ENCODE peak calls at places on chromosomes 6 and 20, in five cellular contexts. W is activated CD4-positive, alpha-beta T cell treated with anti-CD3 and anti-CD28 coated beads, Interleukin-2, amount 50 U/mL, for 1 hour; G is colonic mucosa; J is neural crest cell; E is neuronal stem cell. K is an unnamed sample.

GRCh38 chr6:125773387-125774341 is 17.1 kb upstream of the NCOA7 start:
- DNase-seq in W (no peak), G (no peak), J (no peak), E (no peak), K (no peak)

GRCh38 chr20:31637660-31638059 is at the start of gene COX4I2:
- DNase-seq in W (no peak), G (no peak), J (no peak), E (no peak), K (no peak)

GRCh38 chr6:158625881-158626305 is 18.6 kb downstream of the DYNLT1 start:
- DNase-seq in W (no peak), G (peak), J (no peak), E (no peak), K (no peak)

GRCh38 chr20:45919951-45920794 is 8.2 kb upstream of the PLTP start:
- DNase-seq in W (no peak), G (no peak), J (no peak), E (no peak), K (no peak)

GRCh38 chr6:93420163-93420806 is 926 bp upstream of the EPHA7 start:
- DNase-seq in W (no peak), G (no peak), J (no peak), E (no peak), K (no peak)

GRCh38 chr6:144912474-144912873 is 627.3 kb downstream of the UTRN start:
- DNase-seq in W (no peak), G (no peak), J (no peak), E (no peak), K (no peak)

GRCh38 chr6:155108070-155108815 is 113.1 kb downstream of the TIAM2 start:
- DNase-seq in W (no peak), G (no peak), J (no peak), E (no peak), K (no peak)

GRCh38 chr20:24963672-24964517 is 14.8 kb downstream of the CST7 start:
- DNase-seq in W (no peak), G (no peak), J (no peak), E (no peak), K (no peak)

GRCh38 chr6:159117031-159117430 is 52.2 kb upstream of the FNDC1 start:
- DNase-seq in W (no peak), G (no peak), J (no peak), E (no peak), K (no peak)

K was measured in small intestine.